ENCODE peak calls at places on chromosomes 6 and 20, in five cellular contexts. M, D, I, O and G are unnamed samples.

GRCh38 chr6:6897140-6897539 is 210.6 kb upstream of the RREB1 start:
- DNase-seq in M (no peak), D (no peak), I (no peak), O (no peak), G (no peak)

GRCh38 chr6:51021171-51021570 is 202.5 kb downstream of the TFAP2B start:
- DNase-seq in M (no peak), D (no peak), I (no peak), O (no peak), G (no peak)

GRCh38 chr6:31308845-31309175 is 36.9 kb upstream of the HLA-C start:
- DNase-seq in M (no peak), D (no peak), I (no peak), O (no peak), G (no peak)

GRCh38 chr6:125753937-125754259 is 4.5 kb downstream of the HEY2 start:
- DNase-seq in M (no peak), D (no peak), I (no peak), O (no peak), G (no peak)

GRCh38 chr6:138944412-138944811 is 43.6 kb downstream of the REPS1 start:
- DNase-seq in M (no peak), D (peak; percentile 4), I (no peak), O (no peak), G (peak; percentile 6)

GRCh38 chr6:107344981-107345380 is 114.4 kb downstream of the PDSS2 start:
- DNase-seq in M (no peak), D (no peak), I (no peak), O (no peak), G (no peak)

GRCh38 chr6:112481256-112481655 is 134.1 kb downstream of the RFPL4B start:
- DNase-seq in M (no peak), D (no peak), I (no peak), O (no peak), G (no peak)

GRCh38 chr6:99614430-99615161 is 8.0 kb downstream of the PRDM13 start:
- DNase-seq in M (no peak), D (no peak), I (no peak), O (no peak), G (no peak)

DNA sequence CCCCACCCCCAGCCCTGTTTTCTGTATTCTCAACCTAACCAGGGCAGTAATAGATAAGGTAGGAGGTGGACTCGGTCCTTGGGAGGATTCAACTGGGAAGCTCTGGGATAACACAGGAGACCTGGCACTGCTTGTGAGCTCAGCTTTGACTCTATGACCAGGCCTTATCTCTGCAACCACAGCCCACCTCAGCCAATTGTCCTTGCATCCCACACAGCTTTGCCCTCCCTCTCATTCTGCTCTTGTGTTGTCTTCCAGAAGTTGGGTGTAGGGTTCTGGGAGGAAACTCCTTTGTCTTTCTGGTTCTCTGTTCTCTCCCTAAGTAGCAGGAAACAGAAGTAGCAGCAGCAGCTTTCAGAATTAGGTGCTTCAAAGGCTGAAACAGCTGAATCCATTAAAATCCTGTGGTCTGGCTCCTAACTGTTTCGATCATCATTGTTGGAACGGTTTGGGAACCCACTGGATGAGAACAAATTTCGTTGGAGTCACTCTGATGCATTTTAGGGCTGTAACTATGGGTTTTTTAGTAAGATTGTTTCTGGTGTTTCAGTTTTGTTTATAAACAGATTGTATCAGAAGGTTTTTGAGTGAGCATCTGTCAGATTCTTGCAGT is 32.4 kb upstream of the SNX9 start:
- DNase-seq in M (no peak), D (no peak), I (no peak), O (no peak), G (no peak)
- H3K4me3 ChIP-seq in M (no peak overlapping the region), D (no peak overlapping the region), I (no peak overlapping the region), O (no peak overlapping the region), G (no peak overlapping the region)

GRCh38 chr20:62822788-62823651 is 6.2 kb downstream of the COL9A3 start:
- DNase-seq in M (no peak), D (no peak), I (no peak), O (no peak), G (no peak)
- TF ChIP-seq CTCF in M (no peak), D (no peak), I (peak; percentile 14), O (no peak), G (peak; percentile 24)

GRCh38 chr20:47275548-47275947 is 81.0 kb downstream of the ZMYND8 start:
- DNase-seq in M (no peak), D (no peak), I (peak; percentile 11), O (no peak), G (no peak)
- H3K27ac ChIP-seq in M (peak overlapping the region; percentile 3), D (no peak overlapping the region), I (peak overlapping the region; percentile 84), O (peak overlapping the region; percentile 91), G (peak overlapping the region; percentile 87)

GRCh38 chr20:48789185-48789668 is 38.6 kb downstream of the PREX1 start:
- DNase-seq in M (no peak), D (no peak), I (no peak), O (no peak), G (no peak)

GRCh38 chr20:48788486-48789072 is 39.2 kb downstream of the PREX1 start:
- DNase-seq in M (no peak), D (no peak), I (no peak), O (no peak), G (no peak)

GRCh38 chr20:48786916-48787676 is 40.7 kb downstream of the PREX1 start:
- DNase-seq in M (no peak), D (no peak), I (no peak), O (no peak), G (no peak)

GRCh38 chr20:48789781-48790544 is 37.8 kb downstream of the PREX1 start:
- DNase-seq in M (no peak), D (no peak), I (peak; percentile 21), O (no peak), G (no peak)

DNA sequence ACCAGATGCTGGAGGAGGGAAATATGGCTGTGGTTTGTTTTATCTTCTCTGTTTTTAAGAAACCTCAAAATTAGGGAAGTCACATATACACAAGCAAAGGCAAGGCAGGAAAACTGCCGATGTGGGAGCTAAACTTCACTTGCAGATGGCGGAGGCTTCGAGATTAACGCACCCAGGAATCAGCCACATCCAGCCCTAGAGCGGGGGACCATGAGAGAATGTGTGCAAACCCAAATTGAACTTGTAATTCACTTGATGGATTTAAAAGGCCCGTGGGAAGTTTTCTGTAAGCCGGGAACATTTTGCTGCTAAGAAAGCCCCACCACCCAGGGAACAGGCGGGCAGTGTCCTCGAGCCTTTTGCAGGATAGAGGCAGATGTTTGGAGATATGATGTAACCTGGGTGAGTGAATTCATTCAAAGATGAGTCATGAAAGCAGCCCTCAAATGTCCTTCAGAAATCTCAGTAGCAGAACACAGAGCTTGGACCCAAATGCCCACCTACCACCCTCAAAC is 39.9 kb downstream of the PREX1 start:
- DNase-seq in M (peak; percentile 25), D (no peak), I (peak; percentile 74), O (no peak), G (no peak)
- H3K4me3 ChIP-seq in M (no peak overlapping the region), D (no peak overlapping the region), I (no peak overlapping the region), O (no peak overlapping the region), G (no peak overlapping the region)

DNA sequence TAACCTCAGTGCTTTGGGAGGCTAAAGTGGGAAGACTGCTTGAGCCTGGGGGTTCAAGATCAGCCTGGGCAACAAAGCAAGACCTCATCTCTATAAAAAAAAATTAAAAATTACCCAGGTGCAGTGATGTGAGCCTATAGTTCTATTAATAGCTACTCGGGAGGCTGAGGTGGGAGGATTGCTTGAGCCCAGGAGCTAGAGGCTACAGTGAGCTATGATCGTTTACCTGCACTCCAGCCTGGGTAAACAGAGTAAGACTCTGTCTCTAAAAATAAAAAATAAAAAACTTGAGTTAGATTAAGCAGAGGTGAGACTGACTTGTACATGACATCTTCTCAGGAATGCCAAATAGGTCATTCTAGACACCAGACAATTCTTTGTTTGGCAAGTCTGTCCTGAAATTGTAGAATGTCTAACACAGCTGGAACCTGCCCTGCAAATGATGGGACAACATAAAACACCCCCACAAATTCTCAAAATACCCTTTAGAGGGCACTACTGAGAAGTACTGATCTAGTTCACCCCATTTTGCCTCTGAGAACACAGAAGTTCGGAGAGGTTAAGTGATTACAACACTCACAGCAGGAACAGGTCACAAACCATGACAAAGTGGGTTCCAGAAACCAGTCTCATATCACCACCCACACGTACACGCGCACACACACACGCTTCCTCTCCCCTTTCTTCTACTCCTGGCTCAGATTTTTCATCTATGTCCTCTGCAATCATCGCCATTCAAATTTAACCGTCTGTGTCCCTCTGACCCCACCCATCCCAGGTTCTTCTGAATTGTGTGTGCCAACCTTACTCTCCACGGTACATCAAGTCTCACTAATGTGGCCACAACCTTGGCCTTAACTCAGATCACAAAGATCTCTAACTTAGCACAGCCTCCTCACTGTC is 38.3 kb downstream of the ARHGAP18 start:
- DNase-seq in M (peak; percentile 39), D (peak; percentile 21), I (no peak), O (no peak), G (no peak)
- TF ChIP-seq CTCF in M (no peak), D (peak; percentile 55), I (no peak), O (no peak), G (no peak)

DNA sequence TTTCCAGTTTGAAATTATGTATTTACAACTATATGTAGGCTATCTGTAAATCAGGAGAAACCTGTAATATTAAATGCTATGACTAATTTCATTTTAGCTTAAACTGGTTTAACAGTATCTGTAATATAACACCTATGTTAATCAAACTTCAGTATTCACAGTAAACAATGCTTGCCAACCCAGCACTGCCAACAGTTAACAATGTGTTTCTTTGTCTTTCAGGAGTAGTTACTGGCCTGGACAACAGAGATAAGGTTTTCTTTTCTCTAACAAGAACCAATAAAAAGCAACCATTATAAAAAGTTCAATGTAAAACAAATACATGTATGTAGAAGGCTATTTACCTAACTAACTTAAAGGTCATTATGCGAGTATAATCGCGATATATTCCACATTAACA is 158.8 kb downstream of the CDK19 start:
- DNase-seq in M (no peak), D (no peak), I (no peak), O (no peak), G (no peak)
- H3K27ac ChIP-seq in M (no peak overlapping the region), D (no peak overlapping the region), I (no peak overlapping the region), O (no peak overlapping the region), G (no peak overlapping the region)